ENCODE peak calls at places on chromosomes 11 and 22, in eight cellular contexts. One of them, this sample, is unnamed.

GRCh38 chr22:46072981-46073682 is 77.2 kb upstream of the PPARA start:
- DNase-seq in small intestine: peak; percentile 21
- DNase-seq in SJSA1: peak; percentile 63
- DNase-seq in H1: no peak
- DNase-seq in lower lobe of right lung: peak; percentile 21
- DNase-seq in CD8-positive, alpha-beta T cell: no peak
- DNase-seq in fibroblast of lung: peak; percentile 8
- DNase-seq in colonic mucosa: no peak
- DNase-seq in this sample: no peak

GRCh38 chr22:30868663-30869385 is 99.8 kb downstream of the MORC2 start:
- DNase-seq in colonic mucosa: no peak
- DNase-seq in lower lobe of right lung: peak; percentile 24
- DNase-seq in SJSA1: no peak
- DNase-seq in CD8-positive, alpha-beta T cell: no peak
- DNase-seq in fibroblast of lung: peak; percentile 50
- DNase-seq in small intestine: no peak
- DNase-seq in H1: no peak
- DNase-seq in this sample: no peak

GRCh38 chr22:38881464-38881871 is 9.5 kb upstream of the CBX6 start:
- DNase-seq in lower lobe of right lung: no peak
- DNase-seq in H1: no peak
- DNase-seq in CD8-positive, alpha-beta T cell: no peak
- DNase-seq in colonic mucosa: peak; percentile 46
- DNase-seq in small intestine: no peak
- DNase-seq in SJSA1: peak; percentile 18
- DNase-seq in fibroblast of lung: peak; percentile 55
- DNase-seq in this sample: no peak

GRCh38 chr11:17513853-17514252 is 30.4 kb downstream of the USH1C start:
- DNase-seq in small intestine: no peak
- DNase-seq in fibroblast of lung: no peak
- DNase-seq in lower lobe of right lung: no peak
- DNase-seq in H1: no peak
- DNase-seq in colonic mucosa: no peak
- DNase-seq in CD8-positive, alpha-beta T cell: no peak
- DNase-seq in SJSA1: no peak
- DNase-seq in this sample: no peak

GRCh38 chr11:125562430-125562829 is 6.8 kb upstream of the EI24 start:
- DNase-seq in small intestine: no peak
- DNase-seq in fibroblast of lung: no peak
- DNase-seq in colonic mucosa: no peak
- DNase-seq in SJSA1: no peak
- DNase-seq in CD8-positive, alpha-beta T cell: no peak
- DNase-seq in H1: no peak
- DNase-seq in lower lobe of right lung: no peak
- DNase-seq in this sample: no peak

GRCh38 chr22:25023879-25024278 is 71.4 kb downstream of the KIAA1671 start:
- DNase-seq in SJSA1: no peak
- DNase-seq in fibroblast of lung: no peak
- DNase-seq in H1: no peak
- DNase-seq in colonic mucosa: no peak
- DNase-seq in small intestine: no peak
- DNase-seq in lower lobe of right lung: no peak
- DNase-seq in CD8-positive, alpha-beta T cell: no peak
- DNase-seq in this sample: no peak

GRCh38 chr22:19166421-19166820 is 12.1 kb downstream of the SLC25A1 start:
- DNase-seq in fibroblast of lung: no peak
- DNase-seq in SJSA1: no peak
- DNase-seq in small intestine: no peak
- DNase-seq in CD8-positive, alpha-beta T cell: no peak
- DNase-seq in lower lobe of right lung: no peak
- DNase-seq in colonic mucosa: no peak
- DNase-seq in H1: no peak
- DNase-seq in this sample: no peak

GRCh38 chr11:78851883-78852586 is 277.4 kb upstream of the NARS2 start:
- DNase-seq in H1: no peak
- DNase-seq in CD8-positive, alpha-beta T cell: no peak
- DNase-seq in lower lobe of right lung: peak; percentile 73
- DNase-seq in fibroblast of lung: no peak
- DNase-seq in small intestine: no peak
- DNase-seq in SJSA1: no peak
- DNase-seq in colonic mucosa: no peak
- DNase-seq in this sample: no peak

GRCh38 chr11:62543680-62544444 is 2.7 kb downstream of the AHNAK start:
- DNase-seq in CD8-positive, alpha-beta T cell: no peak
- DNase-seq in lower lobe of right lung: no peak
- DNase-seq in small intestine: no peak
- DNase-seq in fibroblast of lung: no peak
- DNase-seq in SJSA1: no peak
- DNase-seq in colonic mucosa: peak; percentile 43
- DNase-seq in H1: no peak
- DNase-seq in this sample: no peak

GRCh38 chr11:11569936-11570491 is 51.8 kb downstream of the GALNT18 start:
- DNase-seq in SJSA1: no peak
- DNase-seq in fibroblast of lung: no peak
- DNase-seq in small intestine: no peak
- DNase-seq in lower lobe of right lung: peak; percentile 62
- DNase-seq in CD8-positive, alpha-beta T cell: no peak
- DNase-seq in H1: no peak
- DNase-seq in colonic mucosa: peak; percentile 45
- DNase-seq in this sample: no peak

GRCh38 chr22:20430641-20431519 is 6.7 kb downstream of the SCARF2 start:
- DNase-seq in colonic mucosa: peak; percentile 40
- DNase-seq in SJSA1: no peak
- DNase-seq in small intestine: peak; percentile 58
- DNase-seq in lower lobe of right lung: peak; percentile 70
- DNase-seq in H1: no peak
- DNase-seq in CD8-positive, alpha-beta T cell: peak; percentile 42
- DNase-seq in fibroblast of lung: peak; percentile 56
- DNase-seq in this sample: no peak

GRCh38 chr11:121688860-121689614 is 236.3 kb upstream of the SORL1-AS1 start:
- DNase-seq in CD8-positive, alpha-beta T cell: no peak
- DNase-seq in small intestine: no peak
- DNase-seq in colonic mucosa: no peak
- DNase-seq in lower lobe of right lung: no peak
- DNase-seq in fibroblast of lung: peak; percentile 49
- DNase-seq in SJSA1: no peak
- DNase-seq in H1: peak; percentile 17
- DNase-seq in this sample: no peak

GRCh38 chr22:38413085-38414008 is 41.7 kb downstream of the KCNJ4 start:
- DNase-seq in SJSA1: no peak
- DNase-seq in fibroblast of lung: no peak
- DNase-seq in CD8-positive, alpha-beta T cell: no peak
- DNase-seq in H1: no peak
- DNase-seq in lower lobe of right lung: peak; percentile 46
- DNase-seq in small intestine: peak; percentile 53
- DNase-seq in colonic mucosa: peak; percentile 54
- DNase-seq in this sample: no peak

GRCh38 chr22:43860831-43861230 is 1.5 kb downstream of the SULT4A1 start:
- DNase-seq in H1: no peak
- DNase-seq in lower lobe of right lung: no peak
- DNase-seq in colonic mucosa: no peak
- DNase-seq in CD8-positive, alpha-beta T cell: no peak
- DNase-seq in fibroblast of lung: no peak
- DNase-seq in SJSA1: no peak
- DNase-seq in small intestine: peak; percentile 68
- DNase-seq in this sample: no peak

GRCh38 chr22:38327805-38328204 is 10.6 kb upstream of the CSNK1E start:
- DNase-seq in colonic mucosa: no peak
- DNase-seq in fibroblast of lung: peak; percentile 79
- DNase-seq in SJSA1: peak; percentile 30
- DNase-seq in lower lobe of right lung: no peak
- DNase-seq in H1: no peak
- DNase-seq in CD8-positive, alpha-beta T cell: no peak
- DNase-seq in small intestine: no peak
- DNase-seq in this sample: no peak

GRCh38 chr11:73107597-73107996 is 34.5 kb downstream of the FCHSD2 start:
- DNase-seq in H1: no peak
- DNase-seq in lower lobe of right lung: no peak
- DNase-seq in CD8-positive, alpha-beta T cell: no peak
- DNase-seq in small intestine: no peak
- DNase-seq in SJSA1: no peak
- DNase-seq in colonic mucosa: no peak
- DNase-seq in fibroblast of lung: no peak
- DNase-seq in this sample: no peak

GRCh38 chr11:73114835-73115220 is 27.3 kb downstream of the FCHSD2 start:
- DNase-seq in CD8-positive, alpha-beta T cell: no peak
- DNase-seq in small intestine: no peak
- DNase-seq in H1: no peak
- DNase-seq in SJSA1: no peak
- DNase-seq in fibroblast of lung: no peak
- DNase-seq in colonic mucosa: no peak
- DNase-seq in lower lobe of right lung: no peak
- DNase-seq in this sample: no peak

GRCh38 chr11:73114110-73114834 is 27.8 kb downstream of the FCHSD2 start:
- DNase-seq in fibroblast of lung: no peak
- DNase-seq in small intestine: no peak
- DNase-seq in CD8-positive, alpha-beta T cell: no peak
- DNase-seq in SJSA1: no peak
- DNase-seq in lower lobe of right lung: no peak
- DNase-seq in H1: no peak
- DNase-seq in colonic mucosa: no peak
- DNase-seq in this sample: no peak

DNA sequence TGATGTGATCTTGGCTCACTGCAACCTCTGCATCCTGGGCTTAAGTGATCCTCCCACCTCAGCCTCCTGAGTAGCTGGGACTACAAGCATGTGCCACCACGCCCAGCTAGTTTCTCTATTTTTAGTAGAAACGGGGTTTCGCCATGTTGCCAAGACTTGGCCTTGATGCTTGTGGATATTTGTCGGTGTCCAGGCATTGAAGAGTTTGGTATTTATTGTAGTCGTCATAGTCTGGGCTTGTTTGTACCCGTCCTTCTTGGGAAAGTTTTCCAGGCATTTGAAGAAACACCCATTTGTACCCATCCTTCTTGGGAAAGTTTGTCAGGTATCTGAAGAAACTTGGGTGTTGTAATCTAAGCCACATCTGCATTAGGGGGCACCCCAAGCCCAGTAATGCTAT is 28.7 kb downstream of the FCHSD2 start:
- DNase-seq in lower lobe of right lung: no peak
- DNase-seq in colonic mucosa: no peak
- DNase-seq in CD8-positive, alpha-beta T cell: no peak
- DNase-seq in SJSA1: no peak
- DNase-seq in small intestine: no peak
- DNase-seq in H1: no peak
- DNase-seq in fibroblast of lung: no peak
- DNase-seq in this sample: no peak
- H3K9me3 ChIP-seq in lower lobe of right lung: no peaks in the 10 kb centered on the region
- H3K9me3 ChIP-seq in colonic mucosa: no peaks in the 10 kb centered on the region
- H3K9me3 ChIP-seq in CD8-positive, alpha-beta T cell: no peaks in the 10 kb centered on the region
- H3K9me3 ChIP-seq in SJSA1: no peaks in the 10 kb centered on the region
- H3K9me3 ChIP-seq in small intestine: no peaks in the 10 kb centered on the region
- H3K9me3 ChIP-seq in H1: no peaks in the 10 kb centered on the region
- H3K9me3 ChIP-seq in fibroblast of lung: no peaks in the 10 kb centered on the region
- H3K9me3 ChIP-seq in this sample: no peaks in the 10 kb centered on the region

DNA sequence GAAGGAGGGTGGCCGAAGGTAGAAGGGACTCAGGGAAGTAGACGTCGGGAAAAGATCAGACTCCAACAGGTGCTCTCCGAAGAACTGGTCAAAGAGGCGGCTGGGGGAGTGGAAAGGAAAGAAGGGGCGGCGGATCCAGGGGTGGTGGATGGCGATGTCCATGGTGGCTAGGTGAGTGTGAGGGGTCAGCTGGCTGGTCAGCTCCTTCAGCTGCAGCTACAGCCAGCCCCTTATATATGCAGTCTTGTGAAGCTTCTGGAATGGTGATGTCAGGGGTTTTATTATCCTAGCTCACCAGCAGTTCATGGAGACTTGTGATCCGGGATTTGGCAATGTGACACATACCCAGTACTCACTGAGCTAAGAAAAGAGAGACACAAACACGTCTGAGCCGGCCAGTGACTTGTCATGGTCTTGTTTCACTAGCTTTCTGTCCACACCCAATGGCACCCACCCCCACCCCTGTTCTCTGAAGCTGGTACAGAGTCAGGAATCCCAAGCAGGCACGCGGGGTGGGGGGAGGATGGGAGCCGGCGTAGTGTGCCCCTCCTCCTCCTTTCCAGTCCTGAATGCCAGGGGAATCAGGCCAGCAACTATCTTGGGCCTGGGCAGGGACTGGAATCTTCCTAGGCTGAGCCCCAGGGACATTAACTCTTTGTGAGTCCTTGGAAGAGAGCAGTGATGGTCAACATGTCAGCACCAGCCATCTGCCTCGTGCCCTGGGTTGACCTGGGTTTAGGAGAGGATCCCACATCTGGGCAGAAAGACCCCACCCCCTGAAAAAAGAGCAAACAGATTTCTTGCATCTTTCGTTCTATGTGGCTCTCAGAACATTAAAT is at the start of gene CRYAB:
- DNase-seq in H1: no peak
- DNase-seq in lower lobe of right lung: peak; percentile 78
- DNase-seq in CD8-positive, alpha-beta T cell: no peak
- DNase-seq in fibroblast of lung: peak; percentile 84
- DNase-seq in small intestine: peak; percentile 35
- DNase-seq in SJSA1: peak; percentile 52
- DNase-seq in colonic mucosa: peak; percentile 54
- DNase-seq in this sample: no peak
- H3K4me1 ChIP-seq in H1: peaks cover 15% of the 10 kb centered on the region
- H3K4me1 ChIP-seq in lower lobe of right lung: peaks cover 11% of the 10 kb centered on the region
- H3K4me1 ChIP-seq in CD8-positive, alpha-beta T cell: no peaks in the 10 kb centered on the region
- H3K4me1 ChIP-seq in fibroblast of lung: peaks cover 16% of the 10 kb centered on the region
- H3K4me1 ChIP-seq in small intestine: peaks cover 2% of the 10 kb centered on the region
- H3K4me1 ChIP-seq in SJSA1: peaks cover 24% of the 10 kb centered on the region
- H3K4me1 ChIP-seq in colonic mucosa: no peaks in the 10 kb centered on the region
- H3K4me1 ChIP-seq in this sample: peaks cover 8% of the 10 kb centered on the region

GRCh38 chr11:23233075-23233474 is 372.8 kb upstream of the CCDC179 start:
- DNase-seq in lower lobe of right lung: no peak
- DNase-seq in small intestine: no peak
- DNase-seq in SJSA1: no peak
- DNase-seq in CD8-positive, alpha-beta T cell: no peak
- DNase-seq in H1: no peak
- DNase-seq in fibroblast of lung: peak; percentile 75
- DNase-seq in colonic mucosa: no peak
- DNase-seq in this sample: no peak
- H3K27ac ChIP-seq in lower lobe of right lung: no peak overlapping the region
- H3K27ac ChIP-seq in small intestine: no peak overlapping the region
- H3K27ac ChIP-seq in SJSA1: no peak overlapping the region
- H3K27ac ChIP-seq in CD8-positive, alpha-beta T cell: no peak overlapping the region
- H3K27ac ChIP-seq in H1: no peak overlapping the region
- H3K27ac ChIP-seq in fibroblast of lung: no peak overlapping the region
- H3K27ac ChIP-seq in colonic mucosa: no peak overlapping the region
- H3K27ac ChIP-seq in this sample: no peak overlapping the region

DNA sequence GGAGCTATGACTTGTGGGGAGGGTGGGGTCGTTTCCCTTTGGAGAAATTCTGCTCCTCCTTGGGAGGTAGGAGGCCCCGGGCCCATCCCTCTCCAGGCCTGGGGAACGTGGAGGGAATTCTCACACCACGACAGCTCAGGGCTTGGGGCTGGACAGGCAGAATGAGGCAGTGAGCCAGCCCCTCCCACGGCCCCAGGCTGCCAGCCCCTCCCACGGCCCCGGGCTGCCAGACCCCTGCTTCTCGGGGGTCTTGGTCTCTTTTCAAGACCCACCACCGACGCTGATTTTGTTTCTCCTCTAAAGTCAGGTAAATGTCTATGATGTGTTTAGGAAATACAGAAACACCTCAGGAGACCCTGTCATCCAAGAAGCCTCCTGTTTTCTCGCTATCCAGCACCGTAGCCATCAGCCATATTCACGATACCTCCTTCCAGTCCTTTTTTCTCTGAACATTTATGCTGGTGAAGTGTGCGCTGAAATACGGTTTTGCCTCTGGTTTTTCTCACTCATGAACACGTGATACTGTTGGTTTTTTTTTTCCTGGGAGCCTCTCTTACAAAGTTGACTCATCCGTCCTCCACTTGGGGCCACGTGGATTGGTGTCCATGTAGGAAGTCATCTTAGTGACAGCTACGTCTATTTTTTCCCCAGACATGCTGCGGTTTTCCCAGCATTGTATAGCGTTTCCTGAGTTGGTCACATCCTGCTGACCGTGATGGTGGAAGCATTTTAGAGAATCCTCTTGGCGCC is 1219.6 kb downstream of the BRD1 start:
- DNase-seq in CD8-positive, alpha-beta T cell: no peak
- DNase-seq in SJSA1: peak; percentile 40
- DNase-seq in small intestine: no peak
- DNase-seq in lower lobe of right lung: no peak
- DNase-seq in colonic mucosa: no peak
- DNase-seq in fibroblast of lung: peak; percentile 24
- DNase-seq in H1: no peak
- DNase-seq in this sample: no peak
- H3K9me3 ChIP-seq in CD8-positive, alpha-beta T cell: no peaks in the 10 kb centered on the region
- H3K9me3 ChIP-seq in SJSA1: no peaks in the 10 kb centered on the region
- H3K9me3 ChIP-seq in small intestine: no peaks in the 10 kb centered on the region
- H3K9me3 ChIP-seq in lower lobe of right lung: no peaks in the 10 kb centered on the region
- H3K9me3 ChIP-seq in colonic mucosa: no peaks in the 10 kb centered on the region
- H3K9me3 ChIP-seq in fibroblast of lung: no peaks in the 10 kb centered on the region
- H3K9me3 ChIP-seq in H1: peaks cover 3% of the 10 kb centered on the region
- H3K9me3 ChIP-seq in this sample: peaks cover 43% of the 10 kb centered on the region

This sample was measured in iPS DF 6.9.